ENCODE peak calls at places on chromosomes 5 and 9, in six cellular contexts. M, F, I, Y, R and U are unnamed samples.

GRCh38 chr5:170554566-170555267 is 50.9 kb downstream of the KCNIP1 start:
- DNase-seq in M (peak), F (no peak), R (peak), Y (no peak), I (no peak), U (no peak)

GRCh38 chr5:82975812-82976211 is 101.4 kb downstream of the TMEM167A start:
- DNase-seq in Y (no peak), M (no peak), F (no peak), R (no peak), I (peak), U (no peak)

GRCh38 chr5:116454417-116454927 is 120.2 kb downstream of the SEMA6A start:
- DNase-seq in R (peak), M (peak), Y (peak), I (no peak), F (peak), U (peak)

GRCh38 chr9:93677641-93678136 is 101.3 kb downstream of the PHF2 start:
- DNase-seq in M (no peak), I (no peak), R (no peak), Y (no peak), F (no peak), U (peak)

GRCh38 chr9:3337515-3337914 is 188.3 kb downstream of the RFX3 start:
- DNase-seq in Y (peak), R (peak), F (peak), M (peak), I (no peak), U (peak)

GRCh38 chr9:83972286-83972685 is 7.7 kb downstream of the HNRNPK start:
- DNase-seq in R (no peak), F (peak), I (no peak), M (no peak), Y (no peak), U (no peak)

GRCh38 chr9:36214571-36214970 is 23.9 kb downstream of the CLTA start:
- DNase-seq in M (peak), I (no peak), F (peak), Y (no peak), R (peak), U (no peak)

GRCh38 chr5:68964679-68965078 is 129.1 kb upstream of the SLC30A5 start:
- DNase-seq in M (no peak), I (no peak), F (no peak), Y (no peak), R (no peak), U (no peak)

GRCh38 chr5:180820788-180821321 is 18.2 kb upstream of the MGAT1 start:
- DNase-seq in Y (no peak), M (no peak), R (peak), I (no peak), F (no peak), U (no peak)

GRCh38 chr5:5271606-5272321 is 131.6 kb downstream of the ADAMTS16 start:
- DNase-seq in R (no peak), F (peak), Y (no peak), M (peak), I (no peak), U (no peak)

GRCh38 chr5:147445093-147445492 is 64.8 kb downstream of the DPYSL3 start:
- DNase-seq in F (no peak), Y (no peak), M (no peak), R (no peak), I (no peak), U (no peak)

GRCh38 chr9:117114768-117115167 is 300.1 kb downstream of the ASTN2 start:
- DNase-seq in I (no peak), F (no peak), R (no peak), Y (no peak), M (no peak), U (no peak)

DNA sequence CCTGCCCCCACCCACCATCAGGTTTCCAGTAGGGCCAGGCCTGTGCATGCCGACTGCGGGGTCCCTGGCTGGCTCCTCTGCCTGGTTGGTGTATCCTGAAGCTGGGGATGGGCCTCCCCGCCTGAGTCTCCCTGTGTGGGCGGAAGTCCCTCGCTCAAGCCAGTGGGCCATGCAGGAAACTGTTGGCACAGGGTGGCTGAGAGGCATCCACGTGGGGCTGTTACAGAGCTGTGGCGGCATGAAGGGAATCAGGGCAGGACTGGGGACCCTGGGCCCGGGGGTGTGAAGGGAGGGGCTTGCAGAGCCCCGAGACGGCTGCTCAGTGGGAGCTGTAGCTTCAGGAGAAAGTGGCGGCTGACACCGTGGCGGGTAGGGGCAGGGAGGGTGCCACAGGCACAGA is 88.8 kb downstream of the RXRA start:
- DNase-seq in R (no peak), Y (no peak), M (no peak), F (no peak), I (no peak), U (no peak)
- H3K27ac ChIP-seq in R (no peak), Y (no peak), M (no peak), F (no peak), I (no peak), U (no peak)

GRCh38 chr9:133276001-133276884 is 1.2 kb upstream of the ABO start:
- DNase-seq in I (no peak), Y (no peak), F (no peak), R (no peak), M (no peak), U (no peak)

GRCh38 chr9:133273819-133274218 is 1.2 kb downstream of the ABO start:
- DNase-seq in F (no peak), R (no peak), I (no peak), Y (no peak), M (no peak), U (no peak)

GRCh38 chr9:133276923-133277322 is 1.9 kb upstream of the ABO start:
- DNase-seq in I (no peak), F (no peak), Y (no peak), R (no peak), M (no peak), U (no peak)

GRCh38 chr9:133274236-133275104 is 531 bp downstream of the ABO start:
- DNase-seq in Y (peak), R (no peak), M (no peak), F (no peak), I (no peak), U (no peak)

DNA sequence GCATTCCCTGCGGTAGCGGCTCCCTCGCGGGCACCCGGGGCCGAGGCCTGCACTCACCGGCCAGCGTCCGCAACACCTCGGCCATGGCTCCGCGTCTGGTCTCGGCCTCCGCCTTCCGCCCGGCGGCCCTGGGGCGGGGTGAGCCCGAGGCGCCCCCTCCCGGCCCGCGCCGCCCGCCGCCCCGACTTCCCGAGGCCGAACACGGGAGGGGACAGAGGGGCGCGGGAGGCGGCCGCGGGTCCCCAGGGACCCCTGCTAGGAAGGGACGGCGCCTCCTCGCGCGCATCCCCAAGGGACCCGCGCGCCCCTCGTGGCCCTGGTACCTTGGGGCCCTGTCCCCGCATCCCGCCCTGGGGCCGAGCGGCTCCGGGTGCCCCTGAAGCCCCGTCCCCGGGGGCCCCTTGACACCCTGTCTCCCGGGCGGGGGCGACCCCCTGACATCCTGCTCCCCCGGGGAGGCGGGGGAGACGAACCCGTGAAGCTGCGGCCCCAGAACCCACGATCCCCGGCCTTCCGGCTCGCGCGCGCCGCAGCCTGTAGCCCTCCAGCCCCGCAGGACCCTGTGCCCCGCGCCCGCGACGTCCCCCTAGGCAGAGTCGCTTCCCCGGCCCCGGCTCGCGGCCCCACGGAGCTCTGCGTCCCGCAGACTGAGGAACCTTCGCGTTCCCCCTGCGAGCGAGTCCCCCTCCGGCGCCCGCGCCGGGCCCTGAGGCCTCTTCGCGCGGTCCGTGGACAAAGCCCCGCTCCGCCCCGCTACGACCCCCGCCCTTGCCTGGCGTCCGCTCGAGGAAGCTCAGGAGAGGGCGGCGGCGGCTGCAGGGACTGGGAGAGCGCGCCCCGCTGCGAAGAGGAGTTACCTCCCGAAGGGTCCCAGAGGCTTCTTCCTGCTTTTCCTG is at the start of gene ABO:
- DNase-seq in Y (peak), F (peak), I (no peak), M (no peak), R (no peak), U (no peak)
- TF ChIP-seq EZH2 in Y (no peak), F (peak), I (no peak), M (peak), R (no peak), U (no peak)

DNA sequence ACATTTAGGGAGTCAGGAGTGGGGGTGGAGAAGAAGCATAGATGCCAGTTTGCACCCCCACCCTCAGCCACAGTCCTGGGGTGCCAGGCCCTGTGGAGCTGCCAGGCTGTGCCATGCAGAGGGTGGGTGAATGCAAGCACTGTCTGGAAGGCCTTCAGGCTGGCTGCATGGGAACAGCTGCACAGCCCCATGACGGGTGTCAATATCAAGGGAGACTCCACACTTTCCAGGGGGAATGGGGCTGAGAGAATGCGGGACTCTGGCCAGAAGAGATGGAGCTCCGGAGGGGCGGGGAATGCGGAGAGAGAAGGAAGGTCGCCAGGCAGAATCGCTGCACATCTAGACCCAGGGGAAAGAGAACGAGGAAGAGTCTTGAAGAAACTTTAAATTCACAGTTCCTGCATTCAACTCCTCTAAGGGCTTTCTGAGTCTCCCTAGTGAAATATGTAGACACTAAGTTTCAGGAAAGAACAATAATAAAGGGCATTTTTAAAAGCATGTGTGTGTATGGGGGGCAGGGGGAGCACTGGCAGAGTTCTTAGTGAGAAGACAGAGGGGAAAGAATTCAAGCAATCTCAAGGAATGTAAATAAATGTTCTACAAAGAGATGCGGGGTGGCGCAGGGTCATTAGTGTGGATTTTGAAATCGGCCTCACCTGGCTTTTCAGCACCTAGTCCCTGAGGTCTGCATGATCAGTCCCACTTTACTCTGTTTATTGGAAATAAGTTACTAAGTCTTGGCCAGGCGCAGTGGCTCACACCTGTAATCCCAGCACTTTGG is 59.1 kb downstream of the BOD1 start:
- DNase-seq in F (no peak), Y (no peak), I (no peak), R (no peak), M (no peak), U (no peak)
- H2AFZ ChIP-seq in F (no peak), Y (no peak), I (no peak), R (no peak), M (no peak), U (no peak)

DNA sequence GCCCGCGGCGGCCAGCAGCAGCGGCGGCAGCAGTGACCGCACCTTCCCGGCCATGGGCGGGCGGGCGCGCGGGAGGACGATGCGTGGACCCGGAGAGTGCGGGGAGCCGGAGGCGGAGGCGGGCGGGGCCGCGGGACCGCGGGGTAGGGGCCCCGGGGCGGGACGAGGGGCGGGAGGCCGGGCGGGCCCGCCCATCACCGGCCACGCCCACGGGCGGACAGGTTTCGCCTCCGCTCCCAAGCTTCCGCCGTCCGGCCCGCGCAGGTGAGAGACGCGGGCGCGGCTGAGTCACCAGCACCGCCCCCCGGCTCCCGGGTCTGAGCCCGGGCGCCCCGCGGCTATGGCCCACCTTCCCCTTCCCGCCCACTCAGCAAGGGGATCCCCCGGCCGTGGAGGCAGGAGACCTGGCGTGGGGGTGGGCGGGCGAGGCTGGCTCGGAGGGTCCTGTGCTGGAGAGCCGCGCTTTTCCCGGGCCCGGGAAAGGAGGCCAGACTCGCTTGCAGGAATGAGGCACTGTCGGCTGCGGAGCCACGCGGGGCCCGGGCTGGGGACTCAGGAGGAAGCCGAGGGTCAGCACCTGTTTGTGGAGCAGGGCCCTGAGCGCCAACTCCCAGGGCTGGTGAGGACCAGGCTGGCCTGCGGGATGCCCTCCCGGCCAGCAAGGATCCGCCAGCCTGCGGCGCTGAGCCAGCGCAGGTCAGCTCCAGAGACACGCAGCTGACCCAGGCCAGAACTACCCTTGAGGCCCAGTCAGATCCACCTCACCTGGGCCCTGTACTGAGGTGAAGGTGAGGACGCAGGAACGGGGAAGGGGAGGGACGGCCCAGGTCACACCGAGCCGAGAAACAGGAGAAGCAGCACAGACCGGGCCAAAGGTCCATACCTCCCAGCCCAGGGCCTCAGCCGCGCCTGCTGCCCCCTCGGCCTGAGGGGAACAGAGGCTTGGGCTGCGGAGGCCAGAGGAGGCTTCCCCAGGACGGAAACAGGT is at the start of gene ENTPD2:
- DNase-seq in I (peak), R (no peak), Y (peak), M (no peak), F (no peak), U (no peak)
- H3K27ac ChIP-seq in I (peak), R (no peak), Y (no peak), M (no peak), F (no peak), U (no peak)

GRCh38 chr9:29211681-29212589 is 1638.7 kb upstream of the C9orf72 start:
- DNase-seq in F (peak), M (no peak), R (peak), Y (no peak), I (peak), U (no peak)

GRCh38 chr9:29214702-29215248 is 1641.5 kb upstream of the C9orf72 start:
- DNase-seq in M (no peak), I (no peak), R (no peak), F (no peak), Y (no peak), U (no peak)

GRCh38 chr9:29212590-29213373 is 1639.5 kb upstream of the C9orf72 start:
- DNase-seq in Y (no peak), R (no peak), M (no peak), I (no peak), F (peak), U (no peak)

GRCh38 chr9:29214162-29214520 is 1640.9 kb upstream of the C9orf72 start:
- DNase-seq in R (no peak), M (no peak), F (no peak), I (no peak), Y (no peak), U (no peak)

DNA sequence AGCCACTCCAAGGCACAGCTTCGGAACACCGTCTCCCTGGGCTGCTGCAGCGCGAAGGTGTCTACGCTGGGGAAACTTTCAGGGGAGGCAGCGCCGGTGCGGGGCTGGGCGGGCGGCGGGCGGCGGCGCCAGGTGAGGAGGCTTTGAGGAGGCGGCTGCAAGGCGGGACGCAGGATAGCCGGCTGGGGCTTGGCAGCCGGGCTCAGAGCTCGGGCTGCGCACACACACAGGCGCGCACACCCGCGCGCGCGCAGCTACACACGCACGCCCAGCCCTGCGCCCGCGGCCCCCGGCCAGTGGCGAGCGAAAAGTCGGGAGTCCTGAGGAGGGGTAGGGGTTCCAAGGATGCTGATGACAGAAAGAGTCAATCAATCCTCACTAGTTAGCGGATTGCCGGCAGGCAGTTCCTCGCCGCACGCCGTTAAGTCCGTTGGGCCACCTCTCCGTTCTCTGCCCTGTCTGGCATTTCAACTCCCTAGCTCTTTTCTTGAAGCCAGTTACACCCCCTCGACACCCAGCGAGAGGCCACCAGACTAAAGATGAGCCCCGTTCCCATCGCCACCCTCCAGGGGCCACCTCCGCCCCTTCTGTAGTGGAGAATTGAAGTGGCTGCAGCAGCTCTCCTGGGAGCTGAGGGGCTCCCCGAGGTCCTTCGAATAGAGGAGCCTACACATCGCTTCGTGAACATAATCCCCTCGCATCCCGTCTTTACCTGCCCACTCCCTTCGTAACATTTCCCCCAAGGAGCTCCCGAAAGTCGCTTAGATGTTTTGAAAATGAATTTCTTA is 1640.3 kb upstream of the C9orf72 start:
- DNase-seq in F (no peak), I (no peak), M (no peak), R (no peak), Y (no peak), U (no peak)
- TF ChIP-seq EZH2 in F (peak), I (no peak), M (peak), R (no peak), Y (no peak), U (no peak)

GRCh38 chr5:61964199-61964598 is 341.8 kb upstream of the KIF2A start:
- DNase-seq in Y (no peak), R (peak), I (no peak), F (peak), M (peak), U (no peak)
- H2AFZ ChIP-seq in Y (no peak), R (no peak), I (no peak), F (no peak), M (peak), U (no peak)

DNA sequence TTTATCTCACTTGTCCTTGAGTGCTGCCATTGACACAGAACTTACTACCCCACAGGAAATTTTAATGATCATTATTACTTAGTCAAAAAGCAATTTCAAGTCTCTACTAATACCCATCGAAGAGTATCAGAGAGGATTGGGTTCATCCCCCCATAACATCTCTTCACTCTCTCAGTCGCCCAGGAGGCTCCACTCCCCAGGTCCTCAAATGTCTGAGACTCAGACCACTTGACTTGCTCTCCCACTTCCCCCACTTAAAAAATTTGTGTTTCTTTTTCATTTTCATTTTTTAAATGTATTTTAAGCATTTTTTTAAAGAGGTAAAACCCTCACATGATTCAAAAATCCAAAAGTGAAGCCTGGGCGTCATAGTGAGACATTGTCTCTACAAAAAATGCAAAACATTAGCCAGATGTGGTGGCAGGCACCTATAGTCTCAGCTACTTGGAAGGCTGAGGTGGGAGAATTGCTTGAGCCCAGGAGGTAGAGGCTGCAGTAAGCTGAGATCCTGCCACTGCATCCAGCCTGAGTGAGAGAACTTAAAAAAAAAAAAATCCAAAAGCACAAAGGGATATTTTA is 56.8 kb upstream of the TRAF1 start:
- DNase-seq in I (no peak), R (no peak), F (no peak), M (no peak), Y (no peak), U (no peak)
- H3K27ac ChIP-seq in I (peak), R (no peak), F (no peak), M (no peak), Y (no peak), U (no peak)

GRCh38 chr5:155508673-155509072 is 495.1 kb downstream of the KIF4B start:
- DNase-seq in Y (no peak), R (no peak), F (no peak), I (peak), M (no peak), U (no peak)
- TF ChIP-seq EZH2 in Y (no peak), R (no peak), F (no peak), I (no peak), M (no peak), U (no peak)